ENCODE peak calls at places on chromosomes 11 and 22, in four cellular contexts. U is K562, M is GM12878, E is IMR-90. V is an unnamed sample.

GRCh38 chr22:49929553-49929979 is 11.1 kb downstream of the CRELD2 start:
- DNase-seq in E (no peak), U (peak), M (no peak), V (no peak)

GRCh38 chr11:44950625-44951472 is at the start of gene TP53I11:
- DNase-seq in M (no peak), U (peak), E (peak), V (no peak)

GRCh38 chr11:69644071-69644961 is 3.4 kb downstream of the CCND1 start:
- DNase-seq in M (no peak), E (peak), U (peak), V (no peak)

GRCh38 chr22:29041408-29041807 is 20.2 kb downstream of the C22orf31 start:
- DNase-seq in E (peak), M (no peak), U (no peak), V (no peak)

GRCh38 chr11:69918938-69919650 is 99.9 kb upstream of the FGF3 start:
- DNase-seq in U (peak), E (peak), M (no peak), V (peak)

GRCh38 chr11:112889446-112889845 is 71.8 kb upstream of the NCAM1 start:
- DNase-seq in U (no peak), M (no peak), E (no peak), V (no peak)

GRCh38 chr11:78809931-78810481 is 235.3 kb upstream of the NARS2 start:
- DNase-seq in M (no peak), U (no peak), E (peak), V (no peak)

GRCh38 chr22:24417901-24418641 is 9.3 kb upstream of the ADORA2A start:
- DNase-seq in M (no peak), E (peak), U (no peak), V (no peak)

GRCh38 chr11:132992838-132993680 is 539.2 kb downstream of the OPCML start:
- DNase-seq in E (peak), U (no peak), M (no peak), V (no peak)

GRCh38 chr11:58928691-58929090 is 10.6 kb upstream of the GLYATL1 start:
- DNase-seq in M (no peak), E (no peak), U (no peak), V (no peak)

GRCh38 chr11:27328602-27329001 is 34.4 kb downstream of the CCDC34 start:
- DNase-seq in U (no peak), E (no peak), M (no peak), V (peak)

GRCh38 chr11:79100093-79100704 is 340.6 kb downstream of the TENM4 start:
- DNase-seq in M (no peak), U (peak), E (peak), V (no peak)

GRCh38 chr22:21593406-21594232 is 26.1 kb downstream of the UBE2L3 start:
- DNase-seq in M (no peak), E (no peak), U (peak), V (no peak)

GRCh38 chr22:39511226-39511625 is 9.1 kb upstream of the ATF4 start:
- DNase-seq in E (no peak), U (no peak), M (no peak), V (no peak)

GRCh38 chr11:96465537-96465936 is 75.7 kb downstream of the JRKL start:
- DNase-seq in M (no peak), U (no peak), E (no peak), V (no peak)

GRCh38 chr11:118156531-118157185 is 4.0 kb upstream of the SCN4B start:
- DNase-seq in E (no peak), U (peak), M (no peak), V (no peak)

GRCh38 chr11:73252577-73253191 is 19.5 kb upstream of the P2RY6 start:
- DNase-seq in E (no peak), M (no peak), U (no peak), V (no peak)

GRCh38 chr22:42361523-42361922 is 70.7 kb downstream of the NFAM1 start:
- DNase-seq in U (no peak), M (no peak), E (no peak), V (no peak)

GRCh38 chr11:24963879-24964278 is 467.0 kb downstream of the LUZP2 start:
- DNase-seq in E (no peak), U (no peak), M (no peak), V (no peak)

GRCh38 chr22:36873614-36874308 is 13.0 kb downstream of the NCF4 start:
- DNase-seq in E (peak), U (peak), M (peak), V (no peak)

GRCh38 chr11:95764267-95764898 is 25.2 kb downstream of the FAM76B start:
- DNase-seq in M (no peak), U (peak), E (peak), V (no peak)

GRCh38 chr22:43438666-43439347 is 27.0 kb downstream of the MPPED1 start:
- DNase-seq in M (no peak), U (no peak), E (no peak), V (no peak)

GRCh38 chr22:23752090-23752691 is 1.3 kb upstream of the ZNF70 start:
- DNase-seq in E (no peak), M (no peak), U (no peak), V (no peak)

GRCh38 chr11:67312187-67313021 is 9.1 kb downstream of the SSH3 start:
- DNase-seq in U (peak), E (no peak), M (no peak), V (no peak)

GRCh38 chr11:33500331-33500730 is 200.3 kb downstream of the C11orf91 start:
- DNase-seq in M (no peak), U (no peak), E (peak), V (no peak)

GRCh38 chr11:8202428-8203160 is 33.8 kb upstream of the RIC3 start:
- DNase-seq in E (no peak), U (no peak), M (no peak), V (no peak)

GRCh38 chr22:21044931-21045584 is 688 bp upstream of the LRRC74B start:
- DNase-seq in E (peak), U (peak), M (no peak), V (no peak)

GRCh38 chr11:119797736-119798135 is 68.7 kb upstream of the NECTIN1 start:
- DNase-seq in U (no peak), E (no peak), M (no peak), V (no peak)

GRCh38 chr11:119800619-119801018 is 71.6 kb upstream of the NECTIN1 start:
- DNase-seq in U (no peak), E (no peak), M (no peak), V (no peak)

GRCh38 chr11:119798656-119799055 is 69.7 kb upstream of the NECTIN1 start:
- DNase-seq in M (no peak), E (no peak), U (no peak), V (no peak)

GRCh38 chr11:119803139-119803538 is 74.1 kb upstream of the NECTIN1 start:
- DNase-seq in U (no peak), M (no peak), E (no peak), V (no peak)

DNA sequence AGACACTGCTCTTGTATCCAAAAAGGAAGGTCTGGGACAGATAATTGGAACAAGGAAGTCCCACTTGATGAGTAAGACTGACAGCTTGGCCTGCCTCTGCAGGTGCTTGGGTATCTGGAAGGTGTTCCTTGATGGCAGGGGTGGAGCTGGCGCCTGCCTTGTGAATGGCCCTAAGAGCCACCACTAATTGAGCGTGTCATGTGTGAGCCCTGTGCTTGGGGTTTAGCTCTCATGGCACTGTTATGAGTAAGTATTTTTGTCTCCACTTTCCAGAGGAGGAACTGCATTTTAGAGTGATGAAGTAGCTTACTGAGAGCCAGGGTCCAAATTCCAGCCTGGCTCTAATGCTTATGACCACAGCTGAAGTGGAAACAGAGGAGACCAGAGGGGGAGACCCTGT is 71.2 kb upstream of the NECTIN1 start:
- DNase-seq in E (no peak), M (no peak), U (no peak), V (no peak)
- TF ChIP-seq CHD1 in E (no peak), M (no peak), U (no peak), V (no peak)

DNA sequence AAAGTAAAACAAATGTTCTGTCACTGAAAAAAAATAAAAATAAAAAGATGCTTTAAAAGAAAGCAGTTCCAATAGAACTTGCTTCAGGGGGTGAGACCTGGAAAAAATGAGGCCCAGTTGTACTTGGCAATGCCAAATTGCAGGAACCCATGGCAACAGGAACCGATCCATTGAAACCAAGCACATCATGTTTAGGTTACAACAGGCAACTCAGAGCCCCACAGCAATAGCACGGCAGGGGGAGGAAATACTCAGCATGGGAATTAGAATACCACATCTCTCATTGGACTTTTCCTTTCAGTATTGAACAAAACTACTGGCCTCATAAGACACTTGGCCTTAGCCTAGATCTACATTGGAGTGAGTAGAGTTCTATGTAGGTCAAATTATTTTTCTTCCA is 84.3 kb downstream of the MSANTD4 start:
- DNase-seq in U (no peak), E (peak), M (no peak), V (no peak)
- TF ChIP-seq CHD1 in U (no peak), E (no peak), M (no peak), V (no peak)

DNA sequence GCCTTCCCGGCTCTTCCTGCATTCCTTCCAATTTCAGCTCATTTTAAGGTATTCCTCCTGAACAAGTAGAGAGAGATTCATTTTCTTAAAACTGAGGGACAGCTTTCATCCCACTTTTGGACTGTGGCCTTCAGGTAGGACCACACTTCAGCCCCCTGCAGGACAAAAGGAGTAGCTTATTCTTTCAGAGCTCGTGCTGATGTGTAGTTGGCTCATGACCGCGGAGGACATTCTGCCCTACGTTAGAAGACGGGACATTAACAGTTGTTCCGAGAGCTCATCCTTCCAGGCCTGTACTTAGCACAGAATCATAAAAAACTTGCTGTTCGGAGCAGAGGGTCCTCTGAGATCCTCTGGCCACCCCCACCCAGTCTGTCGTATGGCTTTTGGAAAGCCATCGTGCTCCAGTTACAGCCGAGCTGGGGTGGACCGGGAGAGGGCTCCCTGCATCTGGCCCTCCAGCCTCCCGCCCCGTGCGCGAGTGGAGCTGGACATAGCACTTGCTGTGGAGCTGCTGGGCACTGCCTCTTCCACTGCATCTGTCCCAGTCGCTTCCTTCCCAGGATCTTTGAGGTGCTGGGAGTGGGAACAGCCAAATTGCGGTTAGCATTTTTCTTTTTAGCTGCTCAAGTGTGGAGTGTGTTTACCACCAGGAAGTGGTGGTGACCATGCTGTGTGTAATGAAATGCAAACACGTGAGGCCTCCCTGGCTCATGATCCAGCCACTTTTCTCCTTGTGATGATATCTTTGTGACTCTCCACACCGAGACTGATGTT is 250.3 kb downstream of the TBC1D22A start:
- DNase-seq in E (peak), U (peak), M (no peak), V (no peak)
- TF ChIP-seq CHD1 in E (no peak), U (no peak), M (no peak), V (no peak)

DNA sequence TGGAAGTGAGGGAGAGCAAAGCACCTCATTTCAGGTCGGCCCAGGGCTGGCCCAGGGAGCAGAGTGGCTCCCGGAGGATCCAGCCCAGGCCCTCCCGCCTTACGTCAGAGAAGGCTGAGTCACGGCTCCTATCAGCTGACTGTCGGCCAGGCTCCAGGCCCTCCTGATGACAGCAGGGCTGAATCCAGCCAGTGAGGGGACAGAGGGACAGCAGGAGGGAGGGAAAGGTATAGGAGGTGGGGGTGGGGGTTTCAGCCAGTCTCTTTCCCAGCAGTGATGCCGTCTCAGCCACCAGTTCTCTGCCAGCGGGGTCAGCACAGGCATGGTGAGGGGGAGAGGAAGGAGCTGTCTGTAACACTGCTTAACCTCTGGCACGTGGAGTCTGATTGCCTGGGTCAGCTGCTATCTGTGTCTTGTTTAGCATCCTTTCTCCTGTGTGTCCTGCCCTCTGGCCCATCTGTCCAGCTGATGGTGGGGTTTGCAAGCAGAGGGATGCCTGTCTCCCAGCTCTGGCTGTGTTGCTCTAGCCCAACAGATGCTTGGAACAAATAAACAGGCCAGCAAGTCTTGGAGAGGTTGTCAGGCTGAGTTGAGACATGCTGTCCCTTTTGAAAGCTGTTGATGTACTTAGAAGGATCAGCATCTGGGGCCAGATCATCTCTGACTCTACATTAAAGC is 74.0 kb downstream of the ADAMTS15 start:
- DNase-seq in U (peak), E (peak), M (no peak), V (no peak)
- TF ChIP-seq CHD1 in U (no peak), E (no peak), M (no peak), V (no peak)

DNA sequence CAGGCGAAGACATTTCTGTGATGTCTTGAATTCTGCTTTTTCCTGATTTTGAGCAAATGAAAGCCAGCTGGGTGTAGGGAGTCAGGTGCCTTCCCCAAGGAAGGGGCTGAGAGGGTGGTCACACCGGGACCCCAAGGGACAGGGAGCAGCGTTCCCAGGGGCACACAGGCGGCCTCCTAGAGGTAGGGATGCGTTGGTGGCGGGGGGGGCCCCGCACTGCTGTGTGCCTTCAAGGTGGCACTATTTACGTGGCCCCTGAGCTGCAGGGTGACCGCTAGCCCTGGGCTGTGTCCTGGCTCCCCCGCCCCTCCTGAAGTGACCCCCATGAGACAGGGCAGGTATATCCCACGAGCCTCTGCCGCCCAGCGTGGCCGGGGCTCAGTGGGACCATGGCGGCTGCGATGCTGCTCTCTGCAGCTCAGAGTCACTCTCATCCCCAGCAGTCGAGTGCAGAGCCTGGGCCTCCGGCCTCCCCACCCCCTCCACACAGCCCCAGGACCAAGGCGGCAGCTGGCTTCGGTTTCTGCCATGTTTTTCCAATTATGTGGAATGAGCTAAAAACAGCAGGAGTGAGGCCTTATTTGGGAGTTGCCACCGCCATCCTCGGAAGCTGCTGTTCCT is 60.9 kb downstream of the LRP5 start:
- DNase-seq in M (no peak), U (no peak), E (peak), V (no peak)
- TF ChIP-seq CHD1 in M (no peak), U (no peak), E (no peak), V (no peak)

GRCh38 chr11:76579047-76579751 is 91.3 kb downstream of the LRRC32 start:
- DNase-seq in U (no peak), E (no peak), M (no peak), V (no peak)
- TF ChIP-seq CHD1 in U (no peak), E (no peak), M (no peak), V (no peak)

DNA sequence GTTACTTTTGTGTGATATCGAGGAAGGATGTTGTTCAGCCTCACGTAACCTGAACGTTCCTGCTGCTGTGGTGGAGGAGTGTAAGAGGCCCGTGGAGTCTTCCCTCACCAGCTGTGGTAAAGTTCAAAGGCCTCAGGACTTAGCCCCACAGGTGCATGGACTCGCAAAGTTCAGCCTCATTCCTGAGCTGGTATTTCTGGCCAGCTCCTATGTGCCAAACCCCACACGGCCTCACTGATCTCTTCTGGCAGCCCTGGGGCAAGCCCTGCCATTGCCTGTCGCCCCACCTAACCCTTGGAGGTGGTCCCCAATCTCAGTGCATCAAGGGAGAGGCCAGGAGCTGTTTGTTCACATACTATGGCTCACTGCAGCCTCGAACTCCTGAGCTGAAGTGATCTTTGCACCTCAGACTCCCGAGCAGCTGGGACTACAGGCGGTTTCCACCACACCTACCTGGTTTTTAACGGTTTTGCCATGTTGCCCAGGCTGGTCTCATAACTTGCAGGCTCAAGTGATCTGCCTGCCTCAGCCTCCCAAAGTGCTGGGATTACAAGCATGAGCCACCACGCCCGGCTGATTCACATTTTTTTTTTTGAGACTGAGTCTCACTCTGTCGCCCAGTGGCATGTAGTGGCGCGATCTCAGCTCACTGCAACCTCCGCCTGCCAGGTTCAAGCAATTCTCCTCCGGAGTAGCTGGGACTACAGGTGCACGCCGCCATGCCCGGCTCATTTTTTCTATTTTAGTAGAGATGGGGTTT is 2.2 kb downstream of the PHRF1 start:
- DNase-seq in U (no peak), E (no peak), M (no peak), V (no peak)
- TF ChIP-seq CHD1 in U (no peak), E (no peak), M (no peak), V (no peak)

GRCh38 chr22:27686534-27686933 is 115.0 kb downstream of the MN1 start:
- DNase-seq in U (peak), E (peak), M (no peak), V (no peak)
- TF ChIP-seq CHD1 in U (no peak), E (no peak), M (no peak), V (no peak)

GRCh38 chr22:47266329-47266728 is 503.9 kb downstream of the TBC1D22A start:
- DNase-seq in M (no peak), U (no peak), E (no peak), V (no peak)
- TF ChIP-seq CHD1 in M (no peak), U (no peak), E (no peak), V (no peak)

V was measured in H1.